ENCODE peak calls at places on chromosome 21, in four cellular contexts. K is activated B cell treated with CpG ODN at 0.5 μM for 24 hours, S is mesothelial cell of epicardium, R is GM12865. B is an unnamed sample.
A peak's percentile ranks its signal among the peaks of the same experiment; 100 is the strongest.

GRCh38 chr21:45142469-45142868 is 68.1 kb downstream of the ADARB1 start:
- DNase-seq in S (no peak), K (no peak), R (no peak), B (no peak)

GRCh38 chr21:46006547-46007497 is 25.3 kb downstream of the COL6A1 start:
- DNase-seq in K (no peak), R (no peak), S (no peak), B (no peak)

GRCh38 chr21:37168666-37169065 is 95.6 kb downstream of the TTC3 start:
- DNase-seq in R (no peak), K (no peak), S (no peak), B (no peak)

GRCh38 chr21:39189857-39190604 is 6.8 kb upstream of the PSMG1 start:
- DNase-seq in S (no peak), K (no peak), R (no peak), B (no peak)

GRCh38 chr21:17119466-17120297 is 393.2 kb upstream of the CXADR start:
- DNase-seq in K (no peak), R (no peak), S (no peak), B (no peak)

GRCh38 chr21:45670731-45671130 is 27.2 kb downstream of the PCBP3 start:
- DNase-seq in S (no peak), R (no peak), K (no peak), B (no peak)

GRCh38 chr21:17612023-17612564 is 607 bp downstream of the BTG3 start:
- DNase-seq in S (peak; percentile 54), R (peak; percentile 31), K (no peak), B (peak; percentile 7)

GRCh38 chr21:17139696-17140095 is 373.1 kb upstream of the CXADR start:
- DNase-seq in K (no peak), R (no peak), S (no peak), B (no peak)

GRCh38 chr21:29232601-29233541 is 65.9 kb upstream of the BACH1 start:
- DNase-seq in S (no peak), R (peak; percentile 70), K (no peak), B (no peak)

GRCh38 chr21:35220301-35220700 is 171.2 kb upstream of the RUNX1 start:
- DNase-seq in K (no peak), S (no peak), R (no peak), B (no peak)

GRCh38 chr21:14097881-14098499 is 112.8 kb downstream of the LIPI start:
- DNase-seq in S (no peak), R (no peak), K (no peak), B (no peak)

GRCh38 chr21:18285379-18285778 is 40.7 kb downstream of the CHODL start:
- DNase-seq in R (no peak), K (no peak), S (no peak), B (no peak)

GRCh38 chr21:39175154-39175553 is 8.1 kb downstream of the PSMG1 start:
- DNase-seq in S (no peak), K (no peak), R (no peak), B (no peak)

GRCh38 chr21:15063081-15063820 is 1.5 kb downstream of the NRIP1 start:
- DNase-seq in R (no peak), K (no peak), S (no peak), B (no peak)

GRCh38 chr21:42251654-42252053 is 32.7 kb downstream of the ABCG1 start:
- DNase-seq in K (no peak), R (no peak), S (no peak), B (no peak)

GRCh38 chr21:15022608-15023261 is 42.1 kb downstream of the NRIP1 start:
- DNase-seq in K (no peak), S (no peak), R (no peak), B (no peak)

GRCh38 chr21:38259665-38260064 is 2.9 kb downstream of the KCNJ15 start:
- DNase-seq in S (no peak), R (no peak), K (no peak), B (no peak)

GRCh38 chr21:35394634-35395369 is 345.7 kb upstream of the RUNX1 start:
- DNase-seq in S (no peak), K (no peak), R (no peak), B (no peak)

GRCh38 chr21:17542371-17542992 is 29.6 kb downstream of the CXADR start:
- DNase-seq in K (no peak), S (no peak), R (no peak), B (no peak)

GRCh38 chr21:46425566-46425965 is 33.1 kb upstream of the DIP2A start:
- DNase-seq in S (no peak), K (no peak), R (no peak), B (peak; percentile 26)

GRCh38 chr21:17854771-17855170 is 35.6 kb upstream of the C21orf91 start:
- DNase-seq in S (no peak), R (no peak), K (no peak), B (no peak)

GRCh38 chr21:29187939-29188338 is 57.5 kb downstream of the MAP3K7CL start:
- DNase-seq in S (no peak), R (no peak), K (no peak), B (no peak)

GRCh38 chr21:45244799-45245340 is 42.8 kb downstream of the POFUT2 start:
- DNase-seq in K (no peak), S (peak; percentile 33), R (no peak), B (no peak)

GRCh38 chr21:17552410-17552809 is 39.6 kb downstream of the CXADR start:
- DNase-seq in S (no peak), K (no peak), R (no peak), B (no peak)

GRCh38 chr21:42614391-42614790 is 39.0 kb upstream of the PDE9A start:
- DNase-seq in K (no peak), S (no peak), R (no peak), B (peak; percentile 51)

GRCh38 chr21:20790113-20790512 is 208.1 kb upstream of the NCAM2 start:
- DNase-seq in R (no peak), S (no peak), K (no peak), B (no peak)

GRCh38 chr21:19490481-19490880 is 1086.9 kb upstream of the TMPRSS15 start:
- DNase-seq in K (no peak), R (no peak), S (no peak), B (no peak)

GRCh38 chr21:39956586-39956985 is 89.3 kb downstream of the PCP4 start:
- DNase-seq in K (no peak), R (no peak), S (no peak), B (no peak)

GRCh38 chr21:44872568-44873355 is 728 bp downstream of the PTTG1IP start:
- DNase-seq in R (peak; percentile 36), S (peak; percentile 54), K (no peak), B (no peak)

GRCh38 chr21:39781331-39781730 is 36.3 kb downstream of the IGSF5 start:
- DNase-seq in R (no peak), S (no peak), K (no peak), B (no peak)

GRCh38 chr21:42703173-42703908 is 49.9 kb downstream of the PDE9A start:
- DNase-seq in S (no peak), R (no peak), K (no peak), B (no peak)

GRCh38 chr21:14826630-14827029 is 238.2 kb downstream of the NRIP1 start:
- DNase-seq in R (peak; percentile 64), K (no peak), S (no peak), B (no peak)

GRCh38 chr21:35711661-35712060 is 348.7 kb downstream of the SETD4 start:
- DNase-seq in R (peak; percentile 55), K (no peak), S (no peak), B (no peak)

GRCh38 chr21:39842741-39843146 is 24.5 kb upstream of the PCP4 start:
- DNase-seq in R (no peak), K (no peak), S (no peak), B (no peak)

GRCh38 chr21:44880762-44881585 is 7.5 kb upstream of the PTTG1IP start:
- DNase-seq in K (no peak), R (peak; percentile 37), S (no peak), B (no peak)

GRCh38 chr21:45558044-45558721 is 15.9 kb upstream of the SLC19A1 start:
- DNase-seq in R (no peak), S (no peak), K (peak; percentile 10), B (no peak)

GRCh38 chr21:43865471-43866181 is 603 bp downstream of the AGPAT3 start:
- DNase-seq in K (peak; percentile 51), R (peak; percentile 63), S (peak; percentile 59), B (peak; percentile 34)

GRCh38 chr21:43866233-43866632 is 1.2 kb downstream of the AGPAT3 start:
- DNase-seq in R (peak; percentile 68), S (no peak), K (no peak), B (no peak)

GRCh38 chr21:43866659-43867331 is 1.8 kb downstream of the AGPAT3 start:
- DNase-seq in S (no peak), K (peak; percentile 29), R (peak; percentile 80), B (peak; percentile 30)

GRCh38 chr21:43864313-43864805 is 664 bp upstream of the AGPAT3 start:
- DNase-seq in R (peak; percentile 60), K (peak; percentile 57), S (no peak), B (no peak)

GRCh38 chr21:43864806-43865470 is at the start of gene AGPAT3:
- DNase-seq in K (peak; percentile 44), S (no peak), R (peak; percentile 54), B (peak; percentile 39)
- TF ChIP-seq CTCF in K (no peak), S (no peak), R (no peak), B (no peak)

DNA sequence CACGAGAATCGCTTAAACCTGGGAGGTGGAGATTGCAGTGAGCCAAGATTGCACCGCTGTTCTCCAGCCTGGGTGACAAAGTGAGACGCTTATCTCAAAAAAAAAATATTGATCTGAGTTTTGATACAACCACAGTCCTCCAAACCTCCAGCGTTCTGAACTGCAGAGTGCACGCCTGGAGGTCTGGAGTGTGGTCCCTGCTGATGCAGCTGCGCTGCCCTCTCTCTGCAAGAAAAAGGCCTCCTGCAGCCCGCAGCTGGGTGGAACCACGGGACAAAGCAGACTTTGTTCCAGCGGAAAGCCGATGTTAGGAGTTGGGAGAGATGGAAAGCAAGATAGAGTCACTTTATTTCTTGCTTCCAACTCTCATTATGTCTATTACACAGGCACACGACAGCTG is 144.9 kb upstream of the SOD1 start:
- DNase-seq in K (no peak), S (peak; percentile 47), R (no peak), B (no peak)
- TF ChIP-seq CTCF in K (no peak), S (no peak), R (no peak), B (no peak)

GRCh38 chr21:26754853-26755252 is 90.4 kb downstream of the ADAMTS1 start:
- DNase-seq in S (no peak), K (no peak), R (no peak), B (no peak)
- TF ChIP-seq CTCF in S (no peak), K (no peak), R (no peak), B (no peak)

DNA sequence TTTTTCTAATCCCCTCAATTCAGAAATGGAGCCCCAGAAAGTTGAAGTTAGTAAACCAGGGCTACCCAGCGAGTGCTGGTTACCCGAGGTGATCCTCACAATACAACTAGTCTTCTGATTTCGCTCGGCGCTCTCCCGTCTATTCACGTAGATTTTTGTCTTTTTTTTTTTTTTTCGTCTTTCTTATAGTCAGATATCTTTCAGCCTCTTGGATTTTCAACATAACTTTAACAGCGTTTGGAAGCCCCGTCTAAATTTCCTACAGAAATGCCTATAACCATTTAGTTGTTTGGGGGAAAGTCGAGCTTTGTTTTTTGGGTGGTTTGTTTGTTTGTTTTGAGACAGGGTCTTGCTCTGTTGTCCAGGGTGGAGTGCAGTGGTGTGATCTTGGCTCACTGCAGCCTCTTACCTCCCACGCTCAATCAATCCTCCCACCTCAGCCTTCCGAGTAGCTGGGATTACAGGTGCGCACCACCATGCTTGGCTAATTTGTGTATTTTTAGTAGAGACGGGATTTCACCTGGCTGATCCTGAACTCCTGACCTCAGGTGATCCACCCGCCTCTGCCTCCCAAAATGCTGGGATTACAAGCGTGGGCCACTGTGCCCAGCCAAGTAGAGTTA is 818 bp upstream of the TMEM50B start:
- DNase-seq in S (no peak), R (no peak), K (no peak), B (no peak)
- TF ChIP-seq CTCF in S (no peak), R (no peak), K (no peak), B (no peak)

B was measured in CD4-positive, alpha-beta T cell.